ENCODE peak calls at places on chromosomes 11 and 22, in nine cellular contexts. E, N, I, L, D, W, J, V and F are unnamed samples. For H3K4me1, the result is how much of the 10 kb centered on the place peaks cover.

GRCh38 chr11:43245471-43245870 is 66.3 kb upstream of the API5 start:
- DNase-seq in E (no peak), N (no peak), I (no peak), L (no peak), D (no peak), W (peak), J (no peak), V (no peak), F (no peak)

GRCh38 chr22:45268167-45268957 is 16.4 kb upstream of the UPK3A start:
- DNase-seq in E (peak), N (peak), I (peak), L (no peak), D (peak), W (peak), J (no peak), V (peak), F (peak)

GRCh38 chr11:27216268-27217149 is 146.5 kb downstream of the CCDC34 start:
- DNase-seq in E (peak), N (peak), I (no peak), L (peak), D (no peak), W (peak), J (peak), V (no peak), F (peak)

GRCh38 chr22:43288378-43288777 is 54.8 kb downstream of the SCUBE1 start:
- DNase-seq in E (no peak), N (no peak), I (no peak), L (no peak), D (no peak), W (no peak), J (no peak), V (no peak), F (no peak)

GRCh38 chr11:131471976-131472375 is 101.6 kb downstream of the NTM start:
- DNase-seq in E (no peak), N (no peak), I (no peak), L (no peak), D (no peak), W (no peak), J (no peak), V (no peak), F (no peak)

GRCh38 chr11:95676280-95676679 is 113.3 kb downstream of the FAM76B start:
- DNase-seq in E (no peak), N (no peak), I (no peak), L (no peak), D (no peak), W (no peak), J (no peak), V (no peak), F (no peak)

GRCh38 chr11:112881461-112881860 is 79.8 kb upstream of the NCAM1 start:
- DNase-seq in E (peak), N (peak), I (no peak), L (peak), D (no peak), W (peak), J (peak), V (peak), F (no peak)

GRCh38 chr11:67539588-67539987 is 16.3 kb upstream of the CABP2 start:
- DNase-seq in E (no peak), N (peak), I (no peak), L (no peak), D (no peak), W (no peak), J (no peak), V (no peak), F (no peak)

GRCh38 chr11:35954205-35954604 is 10.3 kb downstream of the LDLRAD3 start:
- DNase-seq in E (no peak), N (no peak), I (no peak), L (no peak), D (no peak), W (no peak), J (no peak), V (no peak), F (no peak)

GRCh38 chr11:2663915-2664314 is 35.9 kb downstream of the KCNQ1OT1 start:
- DNase-seq in E (no peak), N (no peak), I (no peak), L (peak), D (no peak), W (no peak), J (no peak), V (no peak), F (peak)

GRCh38 chr11:36195496-36196346 is 93.5 kb downstream of the COMMD9 start:
- DNase-seq in E (no peak), N (peak), I (no peak), L (no peak), D (no peak), W (no peak), J (no peak), V (no peak), F (no peak)

GRCh38 chr11:63520606-63521170 is 14.8 kb downstream of the LGALS12 start:
- DNase-seq in E (no peak), N (no peak), I (no peak), L (no peak), D (no peak), W (no peak), J (no peak), V (no peak), F (no peak)

GRCh38 chr22:19635644-19636043 is 78.7 kb upstream of the SEPTIN5 start:
- DNase-seq in E (no peak), N (no peak), I (no peak), L (no peak), D (no peak), W (no peak), J (no peak), V (peak), F (no peak)

GRCh38 chr11:25992254-25992653 is 339.7 kb upstream of the ANO3 start:
- DNase-seq in E (no peak), N (no peak), I (no peak), L (no peak), D (no peak), W (no peak), J (no peak), V (no peak), F (no peak)

GRCh38 chr11:42407379-42407778 is 904.4 kb upstream of the API5 start:
- DNase-seq in E (no peak), N (peak), I (no peak), L (no peak), D (no peak), W (no peak), J (no peak), V (peak), F (no peak)

GRCh38 chr22:50704510-50705218 is 32.0 kb downstream of the SHANK3 start:
- DNase-seq in E (no peak), N (no peak), I (no peak), L (no peak), D (no peak), W (no peak), J (peak), V (no peak), F (peak)

GRCh38 chr11:101912823-101913284 is 2.0 kb upstream of the CEP126 start:
- DNase-seq in E (no peak), N (no peak), I (no peak), L (no peak), D (no peak), W (no peak), J (no peak), V (no peak), F (no peak)

GRCh38 chr22:30284172-30284571 is 5.1 kb downstream of the CASTOR1 start:
- DNase-seq in E (no peak), N (no peak), I (no peak), L (no peak), D (no peak), W (no peak), J (no peak), V (no peak), F (no peak)

GRCh38 chr11:832529-833113 is at the start of gene CD151:
- DNase-seq in E (no peak), N (peak), I (no peak), L (no peak), D (peak), W (no peak), J (no peak), V (peak), F (peak)

GRCh38 chr11:87092159-87092558 is 54.4 kb downstream of the TMEM135 start:
- DNase-seq in E (no peak), N (no peak), I (no peak), L (no peak), D (no peak), W (no peak), J (no peak), V (no peak), F (no peak)

GRCh38 chr22:31075961-31076360 is 5.2 kb upstream of the SMTN start:
- DNase-seq in E (peak), N (peak), I (no peak), L (peak), D (no peak), W (peak), J (peak), V (peak), F (peak)

GRCh38 chr11:120549346-120549745 is 37.8 kb downstream of the GRIK4 start:
- DNase-seq in E (no peak), N (no peak), I (no peak), L (no peak), D (no peak), W (no peak), J (no peak), V (no peak), F (no peak)

GRCh38 chr11:66211100-66211499 is 57.3 kb upstream of the RAB1B start:
- DNase-seq in E (no peak), N (no peak), I (no peak), L (no peak), D (no peak), W (no peak), J (no peak), V (peak), F (no peak)

GRCh38 chr22:40898850-40899357 is 37.0 kb upstream of the DNAJB7 start:
- DNase-seq in E (no peak), N (no peak), I (peak), L (no peak), D (no peak), W (no peak), J (no peak), V (no peak), F (no peak)

GRCh38 chr22:37126882-37127281 is 17.4 kb upstream of the TMPRSS6 start:
- DNase-seq in E (no peak), N (no peak), I (no peak), L (no peak), D (no peak), W (no peak), J (no peak), V (no peak), F (no peak)

GRCh38 chr11:69495441-69496201 is 14.2 kb downstream of the LINC01488 start:
- DNase-seq in E (peak), N (no peak), I (no peak), L (no peak), D (no peak), W (no peak), J (peak), V (no peak), F (peak)

GRCh38 chr22:36196254-36197064 is 5.2 kb downstream of the APOL4 start:
- DNase-seq in E (no peak), N (no peak), I (no peak), L (no peak), D (no peak), W (no peak), J (no peak), V (no peak), F (no peak)

DNA sequence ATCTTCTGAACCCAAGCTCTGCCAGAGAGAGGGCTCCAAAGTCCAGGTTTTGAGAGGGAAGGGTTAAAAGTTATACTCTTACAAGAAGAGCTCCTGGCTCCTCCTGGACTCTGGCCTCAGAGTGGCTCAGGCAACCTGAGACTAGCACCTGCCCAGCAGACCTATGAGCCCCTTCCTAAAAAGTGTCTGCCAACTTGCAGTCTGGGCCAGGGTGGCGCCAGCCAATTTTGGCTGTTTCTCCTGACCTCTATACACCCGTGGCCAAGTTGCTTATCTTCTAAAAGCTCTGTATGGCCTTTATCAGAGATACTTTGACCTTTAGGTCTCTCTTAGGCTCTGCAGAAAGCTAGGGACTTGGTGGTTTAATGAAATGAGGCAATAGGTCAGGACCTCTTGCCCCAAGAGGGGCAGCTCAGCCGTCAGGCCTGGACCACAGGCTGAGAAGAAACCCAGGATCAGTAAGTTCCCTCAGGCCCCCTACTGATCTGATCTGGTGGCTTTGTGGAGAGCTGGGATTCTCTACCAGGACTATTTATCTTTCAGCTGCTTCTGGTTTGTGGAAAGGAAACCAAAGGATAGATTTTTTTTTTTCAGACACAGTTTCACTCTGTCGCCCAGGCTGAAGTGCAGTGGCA is 10.3 kb upstream of the UCP3 start:
- DNase-seq in E (no peak), N (no peak), I (no peak), L (peak), D (no peak), W (no peak), J (no peak), V (no peak), F (no peak)
- H3K4me1 ChIP-seq in E (under half), N (under half), I (under half), L (under half), D (under half), W (under half), J (under half), V (under half), F (half or more)

GRCh38 chr11:34636127-34636526 is 15.2 kb downstream of the EHF start:
- DNase-seq in E (no peak), N (no peak), I (no peak), L (no peak), D (no peak), W (no peak), J (no peak), V (no peak), F (no peak)
- H3K4me1 ChIP-seq in E (under half), N (under half), I (under half), L (under half), D (under half), W (under half), J (under half), V (half or more), F (under half)

DNA sequence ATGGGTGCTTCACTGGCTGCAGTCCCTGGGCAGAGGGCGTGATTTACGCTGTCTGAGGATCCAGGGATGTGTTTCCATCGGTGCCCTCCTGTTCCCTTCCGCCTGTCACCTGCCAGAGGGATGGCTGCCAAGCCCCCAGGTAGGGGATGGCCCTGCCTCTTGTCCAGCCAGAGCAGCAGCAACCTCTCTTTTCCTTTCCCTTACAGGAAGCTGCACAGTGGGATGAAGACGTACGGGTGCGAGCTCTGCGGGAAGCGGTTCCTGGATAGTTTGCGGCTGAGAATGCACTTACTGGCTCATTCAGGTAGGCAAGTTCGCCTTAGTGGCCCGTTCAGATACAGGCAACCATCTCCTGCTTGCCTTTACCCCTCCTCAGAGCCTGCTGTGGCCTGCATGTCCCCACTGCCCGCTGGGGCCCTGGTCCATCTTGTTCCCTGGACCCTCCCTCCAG is 96.6 kb downstream of the ZBTB16 start:
- DNase-seq in E (no peak), N (no peak), I (no peak), L (no peak), D (no peak), W (no peak), J (no peak), V (no peak), F (no peak)
- H3K4me1 ChIP-seq in E (half or more), N (half or more), I (under half), L (under half), D (under half), W (under half), J (under half), V (half or more), F (half or more)

DNA sequence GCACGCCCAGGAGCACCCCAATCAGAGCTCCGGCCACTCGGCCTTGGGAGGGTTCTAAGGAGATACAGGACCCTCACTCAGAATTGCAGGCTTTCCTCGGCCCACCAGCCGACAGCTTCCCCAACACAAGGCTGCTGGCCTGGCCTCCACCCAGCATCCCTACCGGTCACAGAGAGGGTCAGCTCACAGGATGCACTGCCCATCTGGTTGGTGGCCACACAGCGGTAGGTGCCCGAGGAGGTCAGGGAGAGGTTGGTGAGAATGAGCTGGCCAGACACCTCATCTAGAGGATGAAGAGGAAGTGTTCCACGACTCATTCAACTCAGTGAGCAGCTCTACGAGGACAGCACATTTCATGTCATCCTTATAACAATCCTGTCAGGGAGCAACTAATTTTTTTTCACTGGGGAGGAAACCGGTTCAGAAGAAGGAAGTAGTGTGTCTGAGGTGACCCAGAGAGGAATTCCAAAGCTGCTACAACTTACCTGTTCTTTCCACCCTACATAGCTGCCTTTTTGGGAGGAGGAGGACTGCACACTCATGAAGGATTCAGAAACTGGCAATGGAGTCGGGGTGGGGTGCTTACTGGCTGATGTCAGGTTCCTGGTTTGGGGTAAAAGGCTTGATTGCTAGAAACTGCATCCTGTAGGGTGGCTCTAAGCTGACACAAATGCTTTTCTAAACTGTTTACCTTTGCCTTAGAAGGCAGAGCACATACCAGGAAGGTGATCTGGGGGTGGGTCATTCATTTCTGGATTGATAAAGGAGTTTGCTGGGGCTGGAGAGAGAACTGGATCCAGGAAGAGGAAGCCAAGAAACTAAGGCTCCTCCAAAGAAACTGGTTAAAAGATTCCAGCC is 3.3 kb downstream of the VSIG2 start:
- DNase-seq in E (no peak), N (no peak), I (no peak), L (peak), D (no peak), W (no peak), J (no peak), V (no peak), F (peak)
- H3K4me1 ChIP-seq in E (under half), N (under half), I (under half), L (under half), D (under half), W (under half), J (under half), V (under half), F (half or more)

GRCh38 chr11:73651252-73651651 is 4.9 kb downstream of the PLEKHB1 start:
- DNase-seq in E (no peak), N (no peak), I (no peak), L (no peak), D (no peak), W (no peak), J (no peak), V (no peak), F (no peak)
- H3K4me1 ChIP-seq in E (under half), N (under half), I (under half), L (under half), D (under half), W (under half), J (under half), V (under half), F (under half)

DNA sequence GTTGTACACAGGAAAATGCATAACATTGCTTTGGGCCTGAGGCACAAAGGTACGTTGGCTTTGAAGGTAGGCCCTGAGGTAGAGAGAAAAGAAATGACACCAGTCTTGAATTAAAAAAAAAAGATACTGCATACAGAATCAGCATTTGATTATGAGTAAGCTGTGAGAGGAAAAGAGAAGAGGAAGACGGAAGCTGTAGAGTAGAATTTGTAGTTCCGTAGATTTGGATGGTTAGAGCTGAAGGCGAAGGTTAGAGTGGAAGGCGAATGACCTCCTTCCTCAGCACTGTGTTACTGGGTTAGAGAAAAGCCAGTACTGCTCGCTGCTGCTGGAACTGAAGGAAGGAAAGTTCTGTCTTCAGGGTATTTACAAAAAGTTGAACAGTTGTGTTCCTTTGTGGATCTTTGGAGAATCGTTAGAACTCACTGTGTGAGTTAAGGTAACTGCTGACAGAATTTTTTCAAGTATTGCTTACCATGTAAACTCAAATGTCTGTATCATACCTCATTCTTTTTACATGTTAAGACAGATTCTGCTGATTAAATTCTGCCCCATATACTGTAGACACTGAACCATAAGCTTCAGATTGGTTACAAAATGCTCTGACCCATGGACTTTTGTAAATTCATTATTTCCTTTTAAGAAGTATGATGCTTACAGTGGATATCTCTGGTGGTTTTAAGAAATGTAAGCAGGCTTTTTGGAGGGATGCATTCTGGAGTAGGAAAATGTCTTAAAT is 50.2 kb downstream of the MCAM start:
- DNase-seq in E (no peak), N (no peak), I (no peak), L (no peak), D (no peak), W (no peak), J (no peak), V (no peak), F (no peak)
- H3K4me1 ChIP-seq in E (under half), N (under half), I (half or more), L (under half), D (under half), W (under half), J (under half), V (under half), F (under half)

GRCh38 chr11:117712530-117712929 is 84.5 kb downstream of the DSCAML1 start:
- DNase-seq in E (no peak), N (no peak), I (no peak), L (no peak), D (no peak), W (no peak), J (no peak), V (no peak), F (peak)
- H3K4me1 ChIP-seq in E (under half), N (under half), I (under half), L (under half), D (under half), W (under half), J (under half), V (under half), F (under half)

DNA sequence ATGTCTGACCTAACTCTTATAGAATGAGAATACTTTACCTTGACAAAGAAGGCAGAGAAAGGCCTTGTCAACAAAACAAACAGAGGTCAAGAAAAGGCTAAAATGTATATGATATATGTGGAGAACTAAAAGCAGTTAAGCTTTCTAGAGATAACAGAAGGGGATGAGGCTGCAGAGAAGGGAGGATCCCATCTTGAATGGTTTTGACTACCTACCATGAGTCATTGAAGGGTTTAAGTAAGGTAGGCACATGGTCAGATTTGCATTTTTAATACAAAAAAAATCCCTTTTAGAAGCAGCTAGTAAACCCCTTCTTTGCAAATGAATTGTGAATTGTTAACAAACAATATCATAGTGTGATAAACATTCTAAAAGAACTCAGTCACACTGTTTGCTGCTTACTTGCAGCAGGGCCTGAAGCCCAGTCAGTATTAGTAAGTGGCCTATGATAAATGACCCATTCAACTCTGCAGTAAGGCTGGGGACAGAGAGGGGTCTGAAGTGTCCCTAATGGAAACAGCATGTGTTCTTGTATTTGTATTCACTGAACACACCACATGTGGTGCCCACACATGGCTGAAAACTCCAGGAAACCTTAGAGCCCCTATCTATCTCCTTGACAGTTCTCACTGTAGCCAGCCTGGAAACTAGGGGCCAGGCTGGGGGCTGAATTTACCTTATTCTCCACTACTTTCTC is 328.8 kb upstream of the PITPNB start:
- DNase-seq in E (no peak), N (no peak), I (no peak), L (no peak), D (no peak), W (no peak), J (no peak), V (no peak), F (no peak)
- H3K4me1 ChIP-seq in E (under half), N (under half), I (under half), L (under half), D (under half), W (under half), J (under half), V (under half), F (under half)